ENCODE peak calls at places on chromosomes 4 and X, in ten cellular contexts. L, W, I, T, Z, S, R, K, X and J are unnamed samples.
A peak's percentile ranks its signal among the peaks of the same experiment; 100 is the strongest.

GRCh38 chr4:122898370-122899150 is 23.8 kb downstream of the NUDT6 start:
- DNase-seq in R (no peak), L (no peak), T (peak; percentile 90), X (no peak), K (no peak), I (no peak), W (peak; percentile 96), S (peak; percentile 76), Z (peak; percentile 43), J (no peak)

GRCh38 chr4:118076958-118077766 is 42.9 kb downstream of the NDST3 start:
- DNase-seq in S (peak; percentile 21), X (peak; percentile 19), L (no peak), T (peak; percentile 24), K (no peak), Z (no peak), I (no peak), R (peak; percentile 14), W (peak; percentile 0), J (no peak)

GRCh38 chr4:168540086-168540864 is 43.4 kb downstream of the PALLD start:
- DNase-seq in I (no peak), Z (no peak), S (peak; percentile 70), K (no peak), W (peak; percentile 90), T (no peak), X (no peak), R (no peak), L (no peak), J (no peak)

GRCh38 chr4:151887151-151887815 is 126.5 kb upstream of the GATB start:
- DNase-seq in S (no peak), L (no peak), T (no peak), W (peak; percentile 25), X (no peak), I (no peak), K (no peak), R (no peak), Z (no peak), J (no peak)

GRCh38 chr4:26813698-26814097 is 46.9 kb upstream of the STIM2 start:
- DNase-seq in T (no peak), Z (no peak), W (no peak), R (no peak), L (no peak), S (no peak), X (no peak), I (no peak), K (no peak), J (peak; percentile 16)

GRCh38 chrX:108270739-108271396 is 167.4 kb downstream of the COL4A6 start:
- DNase-seq in R (no peak), X (no peak), K (no peak), I (no peak), T (no peak), W (peak; percentile 80), S (no peak), L (no peak), Z (no peak), J (no peak)

GRCh38 chr4:87058272-87059073 is 123.7 kb downstream of the AFF1 start:
- DNase-seq in K (no peak), X (no peak), R (peak; percentile 61), I (no peak), T (no peak), W (no peak), L (no peak), S (peak; percentile 10), Z (no peak), J (no peak)

GRCh38 chr4:41752081-41752836 is 3.7 kb upstream of the PHOX2B start:
- DNase-seq in T (no peak), L (no peak), X (no peak), W (no peak), I (no peak), K (no peak), S (no peak), R (no peak), Z (no peak), J (no peak)

GRCh38 chrX:47184486-47184885 is 9.1 kb upstream of the UBA1 start:
- DNase-seq in I (no peak), L (no peak), T (no peak), W (no peak), Z (no peak), K (no peak), X (no peak), S (no peak), R (no peak), J (no peak)

GRCh38 chr4:71195932-71196331 is 142.9 kb upstream of the SLC4A4 start:
- DNase-seq in W (peak; percentile 95), S (no peak), Z (no peak), I (no peak), R (no peak), K (no peak), T (no peak), X (no peak), L (no peak), J (no peak)

GRCh38 chr4:70240192-70240591 is 2.2 kb upstream of the CSN3 start:
- DNase-seq in R (no peak), K (no peak), L (no peak), S (no peak), Z (no peak), X (no peak), I (no peak), T (no peak), W (peak; percentile 29), J (no peak)

GRCh38 chr4:7708981-7709380 is 230.7 kb downstream of the AFAP1 start:
- DNase-seq in R (no peak), K (no peak), X (peak; percentile 39), I (no peak), T (no peak), L (no peak), S (no peak), Z (no peak), W (peak; percentile 23), J (no peak)

GRCh38 chrX:848366-848765 is 217.8 kb downstream of the SHOX start:
- DNase-seq in W (no peak), Z (no peak), K (no peak), I (no peak), L (no peak), S (no peak), T (no peak), X (no peak), R (no peak), J (no peak)

GRCh38 chr4:160546201-160546600 is 1443.3 kb downstream of the RAPGEF2 start:
- DNase-seq in T (no peak), R (no peak), X (no peak), I (no peak), K (no peak), S (no peak), Z (no peak), L (no peak), W (no peak), J (no peak)

GRCh38 chr4:47686294-47686872 is 151.5 kb downstream of the CORIN start:
- DNase-seq in I (no peak), L (peak; percentile 76), R (peak; percentile 70), T (peak; percentile 62), S (peak; percentile 44), X (no peak), K (no peak), W (peak; percentile 15), Z (no peak), J (peak; percentile 33)

GRCh38 chrX:17475820-17476219 is 100.8 kb downstream of the NHS start:
- DNase-seq in X (no peak), S (no peak), W (peak; percentile 33), T (no peak), L (no peak), I (peak; percentile 68), K (no peak), Z (no peak), R (no peak), J (no peak)

GRCh38 chrX:77389891-77390290 is 57.3 kb upstream of the FGF16 start:
- DNase-seq in W (no peak), I (no peak), Z (no peak), R (no peak), T (no peak), S (no peak), K (no peak), X (no peak), L (no peak), J (no peak)

GRCh38 chrX:43386872-43387271 is 269.2 kb upstream of the MAOA start:
- DNase-seq in R (peak; percentile 2), Z (no peak), W (no peak), S (no peak), K (no peak), I (no peak), X (no peak), T (no peak), L (no peak), J (no peak)

GRCh38 chrX:107672955-107673378 is 44.7 kb downstream of the PRPS1 start:
- DNase-seq in Z (no peak), R (peak; percentile 91), I (peak; percentile 92), W (peak; percentile 70), T (peak; percentile 60), L (peak; percentile 89), K (peak; percentile 91), S (peak; percentile 86), X (peak; percentile 88), J (peak; percentile 72)

GRCh38 chrX:14266702-14267101 is 237.0 kb upstream of the GEMIN8 start:
- DNase-seq in Z (no peak), T (no peak), I (no peak), X (no peak), W (no peak), L (no peak), K (no peak), S (no peak), R (no peak), J (no peak)
- H3K4me3 ChIP-seq in Z (no peak overlapping the region), T (no peak overlapping the region), I (no peak overlapping the region), X (no peak overlapping the region), W (no peak overlapping the region), L (no peak overlapping the region), K (no peak overlapping the region), S (no peak overlapping the region), R (no peak overlapping the region), J (no peak overlapping the region)

GRCh38 chr4:16070203-16070602 is 13.6 kb downstream of the PROM1 start:
- DNase-seq in K (no peak), Z (no peak), L (no peak), T (no peak), X (no peak), W (no peak), R (no peak), S (no peak), I (no peak), J (no peak)
- H3K27ac ChIP-seq in K (no peak overlapping the region), Z (no peak overlapping the region), L (no peak overlapping the region), T (no peak overlapping the region), X (no peak overlapping the region), W (no peak overlapping the region), R (no peak overlapping the region), S (no peak overlapping the region), I (no peak overlapping the region), J (no peak overlapping the region)

DNA sequence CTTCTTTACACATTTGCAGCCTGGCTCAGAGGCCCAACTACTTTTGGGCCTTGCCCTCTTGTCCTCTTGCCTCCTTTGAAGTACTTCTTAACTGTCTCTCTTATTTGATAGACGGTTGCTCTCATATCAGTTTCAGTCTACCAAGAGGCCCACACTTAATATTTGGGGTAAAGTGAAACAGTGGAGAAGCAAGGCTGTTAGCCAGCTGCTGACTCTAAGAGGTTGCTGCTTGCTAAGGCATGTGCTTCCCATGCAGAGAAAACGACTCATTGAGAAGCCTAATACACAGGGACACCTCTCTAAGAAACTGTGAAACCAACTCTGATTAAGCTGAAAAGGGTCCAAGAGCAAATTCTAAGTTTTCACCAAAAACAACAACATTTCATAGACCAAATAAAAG is 94.6 kb downstream of the PPP3CA start:
- DNase-seq in R (no peak), K (no peak), W (peak; percentile 22), S (no peak), X (no peak), Z (no peak), T (no peak), I (no peak), L (no peak), J (no peak)
- H3K4me3 ChIP-seq in R (no peak overlapping the region), K (no peak overlapping the region), W (no peak overlapping the region), S (no peak overlapping the region), X (no peak overlapping the region), Z (no peak overlapping the region), T (no peak overlapping the region), I (no peak overlapping the region), L (no peak overlapping the region), J (no peak overlapping the region)

GRCh38 chr4:142264961-142265360 is 581.1 kb downstream of the INPP4B start:
- DNase-seq in Z (no peak), R (peak; percentile 16), S (peak; percentile 2), K (no peak), L (no peak), I (no peak), X (no peak), T (no peak), W (peak; percentile 64), J (no peak)
- H3K27ac ChIP-seq in Z (peak overlapping the region; percentile 74), R (no peak overlapping the region), S (peak overlapping the region; percentile 64), K (peak overlapping the region; percentile 75), L (no peak overlapping the region), I (peak overlapping the region; percentile 67), X (peak overlapping the region; percentile 88), T (no peak overlapping the region), W (peak overlapping the region; percentile 83), J (peak overlapping the region; percentile 79)